ENCODE peak calls at places on chromosomes 7 and 10, in five cellular contexts. D, B, U, X and M are unnamed samples.

GRCh38 chr10:71378341-71379117 is 18.2 kb upstream of the CDH23 start:
- DNase-seq in D (peak; percentile 60), B (no peak), U (no peak), X (no peak), M (no peak)

GRCh38 chr10:89283988-89284475 is 17.8 kb upstream of the IFIT2 start:
- DNase-seq in D (peak; percentile 86), B (no peak), U (no peak), X (peak; percentile 70), M (peak; percentile 64)

GRCh38 chr7:35248576-35249536 is 5.0 kb downstream of the TBX20 start:
- DNase-seq in D (no peak), B (no peak), U (no peak), X (no peak), M (peak; percentile 55)

GRCh38 chr10:30111340-30111980 is 52.1 kb upstream of the JCAD start:
- DNase-seq in D (peak; percentile 89), B (no peak), U (no peak), X (no peak), M (peak; percentile 91)

GRCh38 chr10:125720002-125720382 is 483 bp downstream of the EDRF1 start:
- DNase-seq in D (peak; percentile 63), B (no peak), U (peak; percentile 21), X (no peak), M (no peak)

GRCh38 chr10:111598433-111599059 is 521.7 kb downstream of the ADRA2A start:
- DNase-seq in D (peak; percentile 79), B (peak; percentile 60), U (peak; percentile 53), X (peak; percentile 58), M (peak; percentile 29)

GRCh38 chr10:47058961-47059391 is 147.7 kb downstream of the PTPN20 start:
- DNase-seq in D (peak; percentile 59), B (no peak), U (no peak), X (no peak), M (no peak)

GRCh38 chr7:38463277-38464224 is 167.6 kb downstream of the AMPH start:
- DNase-seq in D (peak; percentile 66), B (no peak), U (peak; percentile 94), X (no peak), M (peak; percentile 27)

GRCh38 chr10:75029874-75030273 is 81.6 kb upstream of the SAMD8 start:
- DNase-seq in D (no peak), B (no peak), U (no peak), X (no peak), M (no peak)

GRCh38 chr10:114925675-114926204 is 12.3 kb upstream of the TRUB1 start:
- DNase-seq in D (peak; percentile 66), B (no peak), U (no peak), X (no peak), M (peak; percentile 43)

GRCh38 chr7:157664866-157665633 is 328.2 kb downstream of the DNAJB6 start:
- DNase-seq in D (no peak), B (peak; percentile 63), U (no peak), X (no peak), M (peak; percentile 6)

GRCh38 chr7:85750454-85750949 is 563.6 kb upstream of the SEMA3D start:
- DNase-seq in D (peak; percentile 56), B (peak; percentile 32), U (peak; percentile 61), X (peak; percentile 49), M (peak; percentile 84)

GRCh38 chr7:50775826-50776225 is 6.9 kb downstream of the GRB10 start:
- DNase-seq in D (no peak), B (no peak), U (no peak), X (no peak), M (no peak)

GRCh38 chr10:128701837-128702236 is 575.6 kb upstream of the MKI67 start:
- DNase-seq in D (no peak), B (no peak), U (no peak), X (no peak), M (no peak)

GRCh38 chr10:74227697-74228424 is 76.8 kb downstream of the ADK start:
- DNase-seq in D (peak; percentile 78), B (no peak), U (peak; percentile 42), X (no peak), M (peak; percentile 96)

GRCh38 chr7:47438411-47439029 is 143.4 kb downstream of the TNS3 start:
- DNase-seq in D (no peak), B (no peak), U (no peak), X (no peak), M (no peak)

GRCh38 chr10:97948822-97949221 is 81.6 kb downstream of the CRTAC1 start:
- DNase-seq in D (no peak), B (no peak), U (no peak), X (no peak), M (no peak)

GRCh38 chr7:988426-988911 is 5.5 kb downstream of the CYP2W1 start:
- DNase-seq in D (peak; percentile 38), B (no peak), U (no peak), X (no peak), M (no peak)

GRCh38 chr7:31052504-31052840 is 364 bp downstream of the ADCYAP1R1 start:
- DNase-seq in D (no peak), B (no peak), U (no peak), X (peak; percentile 82), M (no peak)

GRCh38 chr10:29646238-29646902 is 11.6 kb upstream of the SVIL start:
- DNase-seq in D (peak; percentile 78), B (no peak), U (no peak), X (peak; percentile 52), M (peak; percentile 57)

GRCh38 chr10:121544301-121544869 is 53.9 kb downstream of the FGFR2 start:
- DNase-seq in D (no peak), B (no peak), U (no peak), X (no peak), M (no peak)

GRCh38 chr7:25060487-25061055 is 64.5 kb downstream of the CYCS start:
- DNase-seq in D (no peak), B (no peak), U (no peak), X (no peak), M (no peak)

GRCh38 chr7:107661081-107661864 is 645 bp downstream of the SLC26A4 start:
- DNase-seq in D (peak; percentile 74), B (no peak), U (no peak), X (peak; percentile 84), M (peak; percentile 39)

GRCh38 chr7:78194609-78195008 is 396.0 kb downstream of the PHTF2 start:
- DNase-seq in D (no peak), B (no peak), U (no peak), X (no peak), M (no peak)

GRCh38 chr7:74187915-74188675 is 13.9 kb downstream of the EIF4H start:
- DNase-seq in D (peak; percentile 73), B (no peak), U (no peak), X (no peak), M (peak; percentile 61)

GRCh38 chr10:75935650-75936400 is 504.4 kb downstream of the LRMDA start:
- DNase-seq in D (no peak), B (no peak), U (no peak), X (no peak), M (no peak)

GRCh38 chr7:81333004-81333403 is 414.2 kb upstream of the SEMA3C start:
- DNase-seq in D (peak; percentile 44), B (no peak), U (no peak), X (no peak), M (peak; percentile 46)

GRCh38 chr10:19283285-19283684 is 234.7 kb downstream of the MALRD1 start:
- DNase-seq in D (no peak), B (no peak), U (no peak), X (no peak), M (no peak)

GRCh38 chr7:158907390-158907789 is 51.0 kb downstream of the DYNC2I1 start:
- DNase-seq in D (no peak), B (no peak), U (no peak), X (no peak), M (no peak)

GRCh38 chr7:158898025-158898424 is 41.7 kb downstream of the DYNC2I1 start:
- DNase-seq in D (no peak), B (no peak), U (no peak), X (no peak), M (no peak)

GRCh38 chr7:158903897-158904541 is 47.7 kb downstream of the DYNC2I1 start:
- DNase-seq in D (no peak), B (no peak), U (no peak), X (no peak), M (no peak)

GRCh38 chr7:158904599-158904998 is 48.2 kb downstream of the DYNC2I1 start:
- DNase-seq in D (no peak), B (no peak), U (no peak), X (peak; percentile 56), M (no peak)

DNA sequence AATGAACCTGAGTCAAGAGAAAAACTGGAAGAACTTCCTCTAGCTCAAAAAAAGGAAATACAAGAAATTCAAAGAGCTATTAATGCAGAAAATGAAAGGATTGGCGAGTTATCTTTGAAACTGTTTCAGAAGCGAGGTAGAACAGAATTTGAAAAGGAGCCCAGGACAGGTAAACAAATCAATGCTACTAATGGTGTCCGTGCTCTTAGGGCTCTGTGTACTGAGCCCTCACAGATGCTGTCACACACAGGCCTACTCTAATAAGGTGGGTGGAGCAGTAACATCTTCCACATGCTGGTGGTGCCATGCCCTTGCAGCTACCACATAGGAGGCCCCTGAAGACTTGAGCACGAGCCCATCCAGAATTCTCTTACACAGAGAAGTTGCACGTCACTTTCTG is 46.1 kb downstream of the DYNC2I1 start:
- DNase-seq in D (no peak), B (no peak), U (no peak), X (no peak), M (no peak)
- H3K36me3 ChIP-seq in D (peaks cover 21% of the 10 kb centered on the region), B (no peaks in the 10 kb centered on the region), U (no peaks in the 10 kb centered on the region), X (peaks cover 45% of the 10 kb centered on the region), M (peaks cover 10% of the 10 kb centered on the region)

GRCh38 chr7:52831321-52831720 is 204.1 kb upstream of the POM121L12 start:
- DNase-seq in D (no peak), B (no peak), U (no peak), X (no peak), M (no peak)

GRCh38 chr7:52826515-52826914 is 208.9 kb upstream of the POM121L12 start:
- DNase-seq in D (no peak), B (no peak), U (no peak), X (no peak), M (no peak)

GRCh38 chr7:52825611-52826010 is 209.8 kb upstream of the POM121L12 start:
- DNase-seq in D (no peak), B (no peak), U (peak; percentile 84), X (no peak), M (no peak)
- H3K9ac ChIP-seq in D (no peak overlapping the region), B (no peak overlapping the region), U (peak overlapping the region; percentile 8), X (no peak overlapping the region), M (no peak overlapping the region)

DNA sequence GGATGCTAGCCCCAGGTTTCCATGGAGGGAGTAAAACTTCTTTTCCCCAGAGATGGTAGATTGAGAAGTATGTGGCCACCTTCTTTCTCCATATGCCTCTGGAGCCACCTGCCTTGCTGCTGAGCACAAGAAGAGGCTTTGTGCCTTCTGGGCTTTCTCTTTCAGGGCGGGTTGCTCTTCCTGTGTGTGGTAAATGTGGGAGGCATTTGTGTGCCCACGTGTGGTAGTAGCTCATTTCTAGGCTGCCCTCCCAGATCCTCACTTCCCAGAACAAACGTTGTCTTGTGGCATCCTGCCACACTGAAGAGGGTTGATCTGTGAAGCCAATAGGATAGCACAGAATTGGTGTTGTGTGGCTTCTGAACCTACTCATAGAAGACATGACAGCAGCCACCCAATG is 342.0 kb upstream of the PODXL start:
- DNase-seq in D (peak; percentile 66), B (no peak), U (no peak), X (no peak), M (peak; percentile 15)
- H3K9me2 ChIP-seq in D (no peaks in the 10 kb centered on the region), B (no peaks in the 10 kb centered on the region), U (no peaks in the 10 kb centered on the region), X (no peaks in the 10 kb centered on the region), M (no peaks in the 10 kb centered on the region)

DNA sequence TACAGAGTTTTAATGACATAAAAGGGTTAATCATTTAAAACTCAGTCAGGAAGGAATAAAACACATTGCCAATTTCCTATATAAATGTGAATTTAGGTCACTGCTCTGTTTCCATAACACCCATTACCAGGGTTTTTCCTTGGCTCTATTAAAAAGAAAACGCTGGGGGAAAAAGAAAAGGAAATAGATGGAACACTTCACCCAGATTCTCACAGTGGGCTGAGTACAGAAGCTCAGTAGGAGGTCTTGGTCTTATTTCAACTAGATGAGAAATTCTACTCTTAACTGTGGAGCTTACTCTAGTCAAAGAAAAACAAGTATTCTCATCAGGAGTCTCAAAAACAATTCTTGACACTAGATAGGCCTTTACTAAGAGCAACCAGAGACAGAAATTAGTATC is 36.5 kb downstream of the GLUD1 start:
- DNase-seq in D (no peak), B (no peak), U (no peak), X (no peak), M (no peak)
- H3K36me3 ChIP-seq in D (peaks cover 64% of the 10 kb centered on the region), B (peaks cover 46% of the 10 kb centered on the region), U (peaks cover 3% of the 10 kb centered on the region), X (peaks cover 39% of the 10 kb centered on the region), M (peaks cover 18% of the 10 kb centered on the region)